ENCODE peak calls at places on chromosomes 1 and 21, in five cellular contexts. O, D, K, W and Z are unnamed samples.

GRCh38 chr1:226656601-226657277 is 82.3 kb downstream of the ITPKB start:
- DNase-seq in O (peak), D (peak), K (no peak), W (no peak), Z (no peak)

GRCh38 chr1:166479052-166479631 is 312.3 kb upstream of the FAM78B start:
- DNase-seq in O (peak), D (no peak), K (no peak), W (no peak), Z (no peak)

GRCh38 chr1:94039871-94040569 is 80.9 kb downstream of the ABCA4 start:
- DNase-seq in O (no peak), D (no peak), K (peak), W (peak), Z (no peak)

GRCh38 chr21:41827951-41828883 is 50.9 kb downstream of the PRDM15 start:
- DNase-seq in O (no peak), D (peak), K (no peak), W (no peak), Z (no peak)

GRCh38 chr21:27476696-27477095 is 509.8 kb upstream of the ADAMTS5 start:
- DNase-seq in O (no peak), D (no peak), K (no peak), W (no peak), Z (no peak)

GRCh38 chr1:174967845-174968705 is 31.7 kb upstream of the CACYBP start:
- DNase-seq in O (no peak), D (no peak), K (no peak), W (no peak), Z (no peak)

GRCh38 chr1:17654519-17654918 is 100.6 kb upstream of the ACTL8 start:
- DNase-seq in O (no peak), D (no peak), K (no peak), W (no peak), Z (no peak)

GRCh38 chr1:62466982-62467532 is 30.2 kb downstream of the USP1 start:
- DNase-seq in O (no peak), D (no peak), K (no peak), W (no peak), Z (no peak)

GRCh38 chr1:4657920-4658585 is 3.6 kb downstream of the AJAP1 start:
- DNase-seq in O (no peak), D (no peak), K (no peak), W (no peak), Z (no peak)

GRCh38 chr1:8457771-8458409 is 140.0 kb downstream of the SLC45A1 start:
- DNase-seq in O (no peak), D (no peak), K (no peak), W (no peak), Z (no peak)

GRCh38 chr1:12644237-12644636 is 352 bp downstream of the AADACL4 start:
- DNase-seq in O (no peak), D (no peak), K (no peak), W (no peak), Z (no peak)

GRCh38 chr1:25568090-25568833 is 24.9 kb downstream of the LDLRAP1 start:
- DNase-seq in O (no peak), D (no peak), K (no peak), W (peak), Z (no peak)

GRCh38 chr1:225415307-225415706 is 12.5 kb downstream of the LBR start:
- DNase-seq in O (no peak), D (no peak), K (no peak), W (no peak), Z (no peak)

GRCh38 chr21:42694751-42695150 is 41.3 kb downstream of the PDE9A start:
- DNase-seq in O (no peak), D (peak), K (no peak), W (peak), Z (no peak)

GRCh38 chr1:152511596-152511995 is 993 bp downstream of the LCE5A start:
- DNase-seq in O (no peak), D (no peak), K (no peak), W (no peak), Z (no peak)

GRCh38 chr1:16167331-16168143 is 11.7 kb upstream of the EPHA2 start:
- DNase-seq in O (peak), D (peak), K (no peak), W (no peak), Z (peak)

DNA sequence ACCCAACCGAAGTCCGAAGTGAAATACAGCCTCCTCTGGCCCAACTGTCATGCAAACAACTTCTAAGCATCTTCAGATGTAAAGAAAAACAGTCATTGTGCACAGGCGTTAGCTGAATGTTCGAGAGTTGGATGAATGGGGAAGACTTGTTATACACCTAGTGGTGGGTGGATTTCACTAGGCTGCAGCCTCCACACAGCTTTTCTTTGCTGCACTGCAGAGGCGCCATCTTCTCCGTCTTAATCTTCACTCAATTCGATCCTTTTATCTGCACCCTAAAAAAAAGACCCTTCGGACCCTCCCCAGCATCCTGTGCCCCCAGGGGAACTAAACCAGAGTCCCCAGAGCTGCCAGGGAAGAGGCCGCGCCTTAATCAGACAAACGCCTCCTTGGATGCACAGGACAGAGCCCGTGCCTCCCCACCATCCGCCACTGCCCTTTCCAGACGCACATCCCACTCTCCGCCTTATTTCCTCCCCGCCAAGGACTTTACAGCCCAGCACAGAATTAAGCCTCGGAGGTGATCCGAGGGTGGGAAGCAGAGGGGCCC is 1.4 kb downstream of the APP start:
- DNase-seq in O (peak), D (no peak), K (no peak), W (peak), Z (no peak)
- TF ChIP-seq POLR2AphosphoS5 in O (no peak), D (no peak), K (no peak), W (no peak), Z (no peak)

GRCh38 chr1:197776348-197777082 is 1.2 kb upstream of the DENND1B start:
- DNase-seq in O (no peak), D (no peak), K (no peak), W (no peak), Z (no peak)

GRCh38 chr1:197778326-197778922 is 3.1 kb upstream of the DENND1B start:
- DNase-seq in O (no peak), D (no peak), K (no peak), W (no peak), Z (no peak)

GRCh38 chr1:197774691-197775281 is 494 bp downstream of the DENND1B start:
- DNase-seq in O (peak), D (peak), K (peak), W (peak), Z (peak)

GRCh38 chr1:197773856-197774255 is 1.4 kb downstream of the DENND1B start:
- DNase-seq in O (no peak), D (no peak), K (no peak), W (no peak), Z (no peak)

DNA sequence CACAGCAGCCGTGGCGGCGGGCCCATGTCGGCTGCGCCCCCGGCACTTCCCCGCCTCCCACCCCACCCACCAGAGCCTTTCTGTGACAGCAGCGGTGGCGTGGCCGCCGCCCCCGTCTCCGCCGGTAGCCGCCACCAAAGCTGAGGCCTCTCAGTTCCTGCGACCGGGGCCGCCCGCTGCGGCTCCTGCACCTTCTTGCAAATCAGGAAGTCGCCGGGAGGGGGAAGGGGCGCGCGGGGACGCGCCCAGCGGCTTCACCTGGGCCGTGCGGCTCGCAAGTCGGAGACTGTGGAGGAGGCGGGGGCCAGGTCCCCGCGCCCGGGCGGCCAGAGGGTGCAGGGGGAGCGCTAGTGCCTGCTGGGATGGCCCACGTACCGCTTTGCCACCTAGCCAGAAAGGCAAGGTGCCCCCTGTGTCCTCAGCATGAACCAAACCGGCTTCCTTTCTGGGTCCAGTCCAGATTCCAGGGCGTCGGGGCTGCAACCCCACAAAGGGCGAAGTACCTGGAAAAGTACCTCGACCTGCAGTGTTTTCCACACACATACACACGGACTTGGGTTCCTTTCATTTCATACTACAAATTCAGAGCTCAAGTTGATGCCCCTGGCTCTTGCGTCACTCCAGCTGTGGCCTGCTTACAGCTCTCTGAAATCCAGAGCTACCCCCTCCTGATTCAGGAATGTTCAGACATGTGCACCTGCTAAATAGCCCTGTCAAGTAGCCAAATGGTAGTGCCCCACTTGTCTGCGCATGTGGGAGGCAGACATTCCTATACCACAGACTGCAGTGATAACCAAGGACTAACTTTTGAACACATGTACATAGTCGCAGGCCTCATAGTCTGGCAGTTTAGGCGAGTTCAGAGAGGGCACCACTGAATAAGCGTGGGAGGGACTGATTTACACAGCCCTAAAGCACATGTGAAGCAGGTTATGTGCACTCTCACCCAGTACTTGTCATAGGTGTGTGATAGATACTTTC is at the start of gene DENND1B:
- DNase-seq in O (peak), D (peak), K (peak), W (peak), Z (peak)
- TF ChIP-seq POLR2A in O (peak), D (peak), K (no peak), W (no peak), Z (no peak)

GRCh38 chr1:11543796-11544195 is 64.8 kb downstream of the DISP3 start:
- DNase-seq in O (no peak), D (no peak), K (no peak), W (no peak), Z (no peak)

GRCh38 chr1:11541236-11541635 is 62.3 kb downstream of the DISP3 start:
- DNase-seq in O (no peak), D (no peak), K (no peak), W (no peak), Z (no peak)

GRCh38 chr1:11545793-11546192 is 66.8 kb downstream of the DISP3 start:
- DNase-seq in O (no peak), D (no peak), K (no peak), W (no peak), Z (no peak)

GRCh38 chr1:11541956-11542355 is 63.0 kb downstream of the DISP3 start:
- DNase-seq in O (no peak), D (peak), K (no peak), W (no peak), Z (no peak)

DNA sequence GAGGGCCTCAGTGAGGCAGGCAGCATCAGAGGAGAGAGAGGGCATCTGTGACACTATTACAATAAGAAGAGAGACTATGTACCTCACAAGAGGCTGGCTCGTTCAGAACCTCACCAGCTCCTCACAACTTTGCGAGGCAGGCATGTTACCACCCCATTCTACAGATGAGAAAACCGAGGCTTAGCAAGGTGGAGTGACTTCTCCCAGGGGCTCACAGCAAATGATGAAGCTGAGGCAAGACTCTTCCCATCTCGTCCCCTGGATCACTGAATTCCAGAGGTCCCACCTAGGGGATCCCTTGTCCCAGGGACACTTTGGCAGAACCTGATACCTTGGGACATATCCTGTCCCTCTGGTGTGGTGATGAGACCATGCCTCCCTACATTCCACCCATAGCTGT is 64.4 kb downstream of the DISP3 start:
- DNase-seq in O (no peak), D (no peak), K (no peak), W (no peak), Z (no peak)
- TF ChIP-seq POLR2AphosphoS5 in O (no peak), D (no peak), K (no peak), W (no peak), Z (no peak)

GRCh38 chr1:154407021-154407865 is 2.1 kb downstream of the IL6R start:
- DNase-seq in O (no peak), D (no peak), K (no peak), W (peak), Z (no peak)

GRCh38 chr1:154413177-154413576 is 8.0 kb downstream of the IL6R start:
- DNase-seq in O (no peak), D (no peak), K (no peak), W (no peak), Z (no peak)

GRCh38 chr1:154411525-154411924 is 6.4 kb downstream of the IL6R start:
- DNase-seq in O (no peak), D (no peak), K (no peak), W (no peak), Z (no peak)

GRCh38 chr1:154407866-154408777 is 3.0 kb downstream of the IL6R start:
- DNase-seq in O (no peak), D (no peak), K (no peak), W (peak), Z (no peak)

DNA sequence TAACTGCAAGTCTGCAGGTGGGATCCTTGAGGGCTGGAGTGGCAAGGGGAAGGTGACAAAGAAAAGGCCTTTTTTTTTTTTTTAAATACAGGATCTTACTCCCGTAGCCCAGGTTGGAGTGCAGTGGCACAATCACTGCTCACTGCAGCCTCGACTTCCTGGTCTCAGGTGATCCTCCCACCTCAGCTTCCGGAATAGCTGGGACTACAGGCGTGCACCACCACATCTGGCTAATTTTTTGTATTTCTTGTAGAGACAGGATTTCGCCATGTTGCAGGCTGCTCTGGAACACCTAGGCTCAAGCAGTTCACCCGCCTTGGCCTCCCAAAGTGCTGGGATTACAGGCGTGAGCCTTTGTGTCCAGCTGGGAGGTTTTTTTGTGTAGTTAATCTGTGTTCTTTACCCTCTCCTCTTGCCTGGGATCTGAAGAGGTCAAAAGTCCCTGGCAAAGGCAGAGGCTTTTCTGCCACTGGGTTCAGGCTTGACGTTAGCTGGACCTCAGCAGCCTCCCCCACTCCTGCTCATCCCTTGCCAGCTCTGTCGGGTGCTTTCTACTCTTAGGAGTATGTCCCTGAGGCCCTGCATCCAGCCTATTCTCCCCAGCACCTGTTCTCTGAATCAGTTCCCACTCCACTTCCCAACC is 5.2 kb downstream of the IL6R start:
- DNase-seq in O (no peak), D (no peak), K (no peak), W (no peak), Z (no peak)
- TF ChIP-seq POLR2A in O (no peak), D (no peak), K (no peak), W (no peak), Z (no peak)

DNA sequence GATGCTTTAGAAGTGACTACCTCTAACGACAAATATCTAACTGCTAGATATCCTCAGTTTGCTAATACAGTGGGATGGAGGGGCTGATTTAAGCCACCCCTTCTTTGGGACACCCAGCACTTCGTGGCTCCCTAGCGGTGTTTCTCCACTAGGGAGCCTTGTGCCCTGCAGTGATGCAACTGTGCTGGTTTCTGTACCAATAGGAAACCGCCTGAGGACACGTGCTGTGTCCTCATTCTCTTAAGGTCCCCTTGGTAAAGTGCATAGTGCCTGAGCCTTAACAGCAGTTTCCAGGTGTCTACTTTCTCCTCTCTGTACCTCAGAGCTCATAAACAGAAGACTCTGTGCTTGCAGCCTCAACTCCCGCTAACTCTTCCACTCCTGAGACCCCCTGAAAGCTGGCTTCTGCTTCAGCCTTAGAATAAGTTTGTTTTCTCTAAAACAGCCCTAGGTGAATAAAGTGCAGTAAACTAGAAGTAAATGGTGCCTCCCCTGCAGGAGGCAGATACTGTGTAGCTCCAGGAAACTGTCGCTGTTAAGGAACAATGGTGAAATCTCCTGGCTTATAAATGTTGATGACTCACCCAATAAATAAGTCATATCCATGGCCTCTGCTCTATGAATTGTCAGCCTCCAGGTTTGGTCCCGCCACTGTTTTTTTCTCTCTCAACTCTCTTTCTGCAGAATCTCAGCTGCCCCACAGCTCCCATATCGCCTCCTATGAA is 130.4 kb downstream of the AK5 start:
- DNase-seq in O (no peak), D (no peak), K (no peak), W (no peak), Z (no peak)
- TF ChIP-seq POLR2AphosphoS5 in O (no peak), D (no peak), K (no peak), W (no peak), Z (no peak)

GRCh38 chr1:162696286-162696862 is 64.1 kb downstream of the DDR2 start:
- DNase-seq in O (peak), D (no peak), K (peak), W (peak), Z (no peak)
- TF ChIP-seq POLR2A in O (no peak), D (no peak), K (no peak), W (no peak), Z (no peak)

DNA sequence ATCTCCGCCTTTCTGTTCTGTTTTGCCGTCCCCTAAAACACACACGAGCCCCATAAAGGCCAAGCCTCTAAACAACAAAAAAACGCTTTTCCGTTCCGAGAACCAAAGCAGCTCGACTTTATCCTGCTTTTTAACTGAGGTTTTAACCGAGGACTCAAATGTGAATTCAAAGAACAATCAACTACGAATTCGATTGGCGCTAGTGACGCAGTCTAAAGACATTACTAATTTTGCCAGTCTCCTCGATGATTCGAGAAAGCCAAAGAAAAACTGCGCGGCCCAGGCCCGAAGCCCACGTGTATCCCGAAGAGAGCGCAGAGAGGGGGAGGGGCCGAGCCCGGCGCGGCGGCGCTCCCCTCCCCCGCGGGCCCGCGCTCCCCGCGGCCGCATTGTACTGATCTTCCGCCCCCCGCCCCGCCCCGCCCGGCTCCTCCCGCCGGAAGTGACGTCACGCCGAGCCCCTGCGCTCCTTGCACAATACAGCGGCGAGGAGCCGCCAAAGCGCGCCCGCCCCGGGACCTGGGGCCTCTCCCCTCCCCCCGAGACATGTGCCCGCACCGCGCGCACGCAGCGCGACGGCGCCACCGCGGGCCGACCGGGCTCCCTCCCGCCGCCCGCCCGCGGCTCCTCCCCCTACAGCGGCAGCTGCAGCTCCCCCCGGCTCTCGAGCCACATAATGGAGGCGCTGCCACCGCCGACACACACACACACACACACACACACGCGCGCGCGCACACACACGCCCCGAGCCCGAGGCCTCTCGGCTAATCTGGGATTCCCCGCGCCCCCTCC is 1.4 kb downstream of the HNRNPU start:
- DNase-seq in O (peak), D (peak), K (peak), W (peak), Z (peak)
- TF ChIP-seq POLR2AphosphoS5 in O (peak), D (peak), K (no peak), W (peak), Z (peak)